ENCODE peak calls at places on chromosomes 1 and 21, in six cellular contexts. X, O, H, E, U and W are unnamed samples.

GRCh38 chr21:24225432-24225831 is 1381.8 kb downstream of the MRPL39 start:
- DNase-seq in X (peak), U (no peak), H (peak), O (no peak), E (no peak), W (no peak)

GRCh38 chr1:96234299-96234698 is 487.3 kb upstream of the PTBP2 start:
- DNase-seq in H (peak), O (peak), U (no peak), X (no peak), E (no peak), W (peak)

GRCh38 chr1:11977625-11978024 is 2.6 kb upstream of the MFN2 start:
- DNase-seq in O (no peak), X (no peak), E (no peak), H (no peak), U (no peak), W (no peak)

GRCh38 chr1:50930965-50931737 is 28.9 kb downstream of the FAF1 start:
- DNase-seq in E (no peak), X (peak), H (no peak), U (no peak), O (no peak), W (no peak)

GRCh38 chr1:68383092-68383491 is 66.7 kb downstream of the RPE65 start:
- DNase-seq in O (no peak), X (no peak), U (no peak), E (no peak), H (no peak), W (no peak)

GRCh38 chr1:94951509-94952208 is 24.7 kb upstream of the CNN3 start:
- DNase-seq in H (no peak), X (no peak), O (no peak), U (no peak), E (no peak), W (no peak)

GRCh38 chr1:40739455-40740008 is 44.1 kb upstream of the KCNQ4 start:
- DNase-seq in X (no peak), E (no peak), H (no peak), O (no peak), U (no peak), W (no peak)

GRCh38 chr1:55877440-55878232 is 662.5 kb upstream of the USP24 start:
- DNase-seq in H (no peak), U (no peak), X (no peak), O (peak), E (no peak), W (no peak)

GRCh38 chr1:94228640-94229375 is 8.6 kb downstream of the ARHGAP29 start:
- DNase-seq in X (no peak), E (no peak), H (no peak), O (no peak), U (no peak), W (no peak)

GRCh38 chr21:26840912-26841311 is 4.3 kb downstream of the ADAMTS1 start:
- DNase-seq in H (peak), X (peak), O (no peak), E (peak), U (no peak), W (no peak)